ENCODE peak calls at places on chromosomes 6 and 20, in four cellular contexts. O, S, I and N are unnamed samples. For H3K4me1 and H3K9me3, the result is how much of the 10 kb centered on the place peaks cover.

GRCh38 chr6:119308994-119309657 is 40.4 kb downstream of the MAN1A1 start:
- DNase-seq in O (no peak), S (no peak), I (no peak), N (no peak)

GRCh38 chr20:60066438-60066823 is 108.2 kb downstream of the CDH26 start:
- DNase-seq in O (no peak), S (no peak), I (no peak), N (no peak)

GRCh38 chr6:101011165-101011564 is 130.0 kb upstream of the ASCC3 start:
- DNase-seq in O (no peak), S (no peak), I (no peak), N (peak)

GRCh38 chr20:1275919-1276318 is 9.8 kb downstream of the SNPH start:
- DNase-seq in O (no peak), S (no peak), I (no peak), N (no peak)

GRCh38 chr6:37878150-37878710 is 58.7 kb downstream of the ZFAND3 start:
- DNase-seq in O (no peak), S (no peak), I (no peak), N (no peak)

GRCh38 chr6:10407674-10408054 is 7.2 kb downstream of the TFAP2A start:
- DNase-seq in O (no peak), S (no peak), I (no peak), N (no peak)

GRCh38 chr6:30044630-30045029 is 16.4 kb upstream of the POLR1H start:
- DNase-seq in O (no peak), S (no peak), I (no peak), N (no peak)

GRCh38 chr6:4103929-4104328 is 25.0 kb upstream of the FAM217A start:
- DNase-seq in O (no peak), S (no peak), I (no peak), N (no peak)

GRCh38 chr6:48845219-48845618 is 617.8 kb downstream of the MMUT start:
- DNase-seq in O (no peak), S (no peak), I (no peak), N (no peak)

GRCh38 chr20:40658509-40658908 is 30.5 kb downstream of the MAFB start:
- DNase-seq in O (no peak), S (no peak), I (no peak), N (no peak)

GRCh38 chr20:56443654-56444540 is 24.5 kb upstream of the RTF2 start:
- DNase-seq in O (no peak), S (no peak), I (no peak), N (no peak)

GRCh38 chr6:109978174-109979032 is at the start of gene GPR6:
- DNase-seq in O (peak), S (peak), I (no peak), N (no peak)

GRCh38 chr6:30654798-30655742 is 8.1 kb downstream of the C6orf136 start:
- DNase-seq in O (no peak), S (no peak), I (no peak), N (no peak)

GRCh38 chr6:161254754-161255253 is 19.1 kb downstream of the AGPAT4 start:
- DNase-seq in O (no peak), S (no peak), I (no peak), N (no peak)

DNA sequence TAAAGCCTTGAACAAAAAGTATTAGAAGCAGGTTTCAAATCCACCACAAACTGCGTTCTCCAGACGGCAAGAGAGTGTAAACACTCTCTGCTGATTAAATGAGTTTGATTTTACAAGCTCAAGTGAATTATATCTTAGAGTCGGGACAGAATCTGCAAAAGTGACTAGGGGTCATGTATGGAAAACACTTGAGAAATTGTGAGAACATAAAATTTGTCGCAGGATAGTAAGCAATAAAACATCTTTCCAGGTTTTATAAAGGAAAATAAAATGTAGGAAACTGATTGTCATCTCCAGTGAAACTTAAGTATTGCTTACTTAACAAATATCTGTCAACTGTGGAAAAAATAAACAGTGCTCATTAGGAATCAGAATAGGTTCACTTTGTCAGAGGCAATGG is 374.2 kb downstream of the ARHGAP18 start:
- DNase-seq in O (no peak), S (no peak), I (no peak), N (no peak)
- H3K27ac ChIP-seq in O (no peak), S (no peak), I (no peak), N (no peak)

DNA sequence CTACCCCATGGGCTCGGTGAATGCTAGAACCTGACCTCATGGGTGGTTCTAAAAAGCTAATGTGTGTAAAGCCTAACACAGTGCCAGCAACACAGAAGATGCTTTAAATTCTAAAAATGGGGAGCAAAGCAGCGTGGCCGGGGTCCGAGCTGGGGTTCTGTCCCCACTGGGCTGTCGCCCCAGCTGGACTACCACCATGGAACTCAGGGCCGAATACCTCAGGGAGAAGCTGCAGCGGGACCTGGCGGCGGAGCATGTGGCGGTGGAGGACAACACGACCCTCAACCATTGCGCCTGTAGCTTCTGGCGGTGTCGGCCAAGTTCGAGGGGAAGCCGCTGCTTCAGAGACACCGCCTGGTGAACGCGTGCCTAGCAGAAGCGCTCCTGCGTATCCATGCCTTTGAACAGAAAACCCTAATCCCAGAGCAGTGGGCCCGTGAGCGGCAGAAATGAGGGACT is 8.4 kb downstream of the SOX4 start:
- DNase-seq in O (no peak), S (peak), I (no peak), N (no peak)
- H3K4me1 ChIP-seq in O (under half), S (under half), I (under half), N (under half)

GRCh38 chr6:168377856-168378832 is 58.6 kb upstream of the DACT2 start:
- DNase-seq in O (no peak), S (no peak), I (no peak), N (no peak)

GRCh38 chr6:168384045-168385038 is 56.6 kb upstream of the SMOC2 start:
- DNase-seq in O (no peak), S (no peak), I (no peak), N (no peak)

GRCh38 chr6:168381726-168382458 is 59.1 kb upstream of the SMOC2 start:
- DNase-seq in O (no peak), S (peak), I (no peak), N (no peak)

GRCh38 chr6:168383062-168383854 is 57.7 kb upstream of the SMOC2 start:
- DNase-seq in O (no peak), S (no peak), I (no peak), N (no peak)

DNA sequence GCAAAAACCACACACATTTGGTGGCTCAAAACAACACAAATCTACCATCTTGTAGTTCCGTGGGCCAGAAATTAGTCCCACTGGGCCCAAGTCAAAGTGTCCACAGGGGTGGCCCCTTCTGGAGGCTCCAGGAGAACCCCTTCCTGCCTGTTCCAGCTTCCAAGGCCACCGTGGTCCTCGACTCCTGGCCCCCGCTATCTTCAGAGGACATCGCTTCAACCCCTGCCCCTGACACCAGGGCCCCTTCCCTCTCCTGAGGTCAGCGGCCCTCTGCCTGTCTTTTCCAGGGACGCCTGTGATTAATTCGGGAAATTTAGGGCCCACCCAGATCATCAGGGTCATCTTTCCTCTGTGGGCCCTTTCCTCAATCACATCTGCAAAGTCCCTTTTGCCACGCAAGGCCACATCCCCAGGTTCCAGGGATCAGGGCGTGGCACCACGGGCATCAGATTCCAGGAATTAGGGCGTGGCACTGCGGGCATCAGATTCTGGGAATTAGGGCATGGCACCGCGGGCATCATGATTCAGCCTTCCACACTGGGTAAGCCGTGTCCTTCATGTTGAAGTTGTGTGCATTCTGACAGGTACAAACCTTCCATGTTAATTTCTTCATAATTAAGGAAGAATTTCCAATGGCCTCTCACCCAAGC is 59.9 kb upstream of the SMOC2 start:
- DNase-seq in O (no peak), S (no peak), I (no peak), N (no peak)
- H3K9me3 ChIP-seq in O (under half), S (under half), I (under half), N (under half)

GRCh38 chr6:127342946-127343752 is at the start of gene ECHDC1:
- DNase-seq in O (peak), S (peak), I (peak), N (peak)
- H3K27ac ChIP-seq in O (peak), S (peak), I (peak), N (peak)